ENCODE peak calls at places on chromosomes 2 and 18, in four cellular contexts. D, G, R and L are unnamed samples.

GRCh38 chr2:191638079-191638801 is 39.7 kb upstream of the NABP1 start:
- DNase-seq in D (no peak), G (peak), R (peak), L (no peak)

GRCh38 chr2:98623657-98624056 is 15.3 kb downstream of the UNC50 start:
- DNase-seq in D (no peak), G (no peak), R (no peak), L (peak)

GRCh38 chr2:120436885-120437603 is 91.1 kb downstream of the INHBB start:
- DNase-seq in D (no peak), G (peak), R (peak), L (no peak)

GRCh38 chr18:11070593-11070992 is 78.8 kb downstream of the PIEZO2 start:
- DNase-seq in D (no peak), G (no peak), R (no peak), L (no peak)

GRCh38 chr2:148526509-148527346 is 117.8 kb upstream of the EPC2 start:
- DNase-seq in D (peak), G (no peak), R (no peak), L (no peak)

GRCh38 chr2:196274387-196274809 is 103.0 kb upstream of the STK17B start:
- DNase-seq in D (no peak), G (peak), R (no peak), L (no peak)

GRCh38 chr2:100876231-100876860 is 56.4 kb downstream of the NPAS2 start:
- DNase-seq in D (no peak), G (no peak), R (peak), L (no peak)

GRCh38 chr2:46471705-46472104 is 7.7 kb upstream of the TMEM247 start:
- DNase-seq in D (no peak), G (no peak), R (no peak), L (no peak)

GRCh38 chr2:217434183-217434620 is 568.6 kb downstream of the TNS1 start:
- DNase-seq in D (peak), G (peak), R (peak), L (no peak)

GRCh38 chr2:178512491-178512890 is 32.2 kb downstream of the PLEKHA3 start:
- DNase-seq in D (no peak), G (peak), R (no peak), L (no peak)

GRCh38 chr18:52544086-52544485 is 204.1 kb downstream of the DCC start:
- DNase-seq in D (no peak), G (no peak), R (no peak), L (no peak)

GRCh38 chr2:176181551-176181950 is 6.9 kb upstream of the HOXD1 start:
- DNase-seq in D (peak), G (no peak), R (no peak), L (no peak)

GRCh38 chr18:34862561-34862960 is 152.5 kb downstream of the DTNA start:
- DNase-seq in D (no peak), G (no peak), R (no peak), L (no peak)